ENCODE peak calls at places on chromosomes 6 and 20, in eight cellular contexts. K is retinal pigment epithelial cell; V is GF-D8; O is NCI-H1694 treated with DMSO at 0.1 percent for 48 hours; L is Panc1; D is NCI-H1417; N is fibroblast of the aortic adventitia; Z is activated CD8-positive, alpha-beta memory T cell treated with anti-CD3 and anti-CD28 coated beads for 4 hours. U is an unnamed sample.

GRCh38 chr6:52132326-52132725 is 44.9 kb upstream of the PKHD1 start:
- DNase-seq in K (no peak), N (no peak), D (no peak), V (no peak), L (no peak), O (no peak), Z (no peak), U (no peak)

GRCh38 chr20:26209171-26209941 is 512.7 kb upstream of the ZNF337 start:
- DNase-seq in K (no peak), D (no peak), O (no peak), L (no peak), N (peak), Z (no peak), V (no peak), U (no peak)

GRCh38 chr20:45322952-45323383 is 14.9 kb upstream of the MATN4 start:
- DNase-seq in Z (no peak), N (peak), K (no peak), V (peak), L (no peak), O (no peak), D (peak), U (peak)

GRCh38 chr6:41477572-41477971 is 68.6 kb upstream of the FOXP4 start:
- DNase-seq in Z (no peak), O (no peak), D (no peak), V (no peak), N (no peak), L (no peak), K (no peak), U (no peak)

GRCh38 chr6:15166121-15166520 is 79.7 kb upstream of the JARID2 start:
- DNase-seq in L (no peak), N (no peak), K (no peak), O (no peak), Z (no peak), D (no peak), V (no peak), U (no peak)

GRCh38 chr20:34560141-34560523 is 1.6 kb downstream of the MAP1LC3A start:
- DNase-seq in D (no peak), Z (no peak), K (no peak), O (no peak), V (no peak), N (no peak), L (no peak), U (no peak)

GRCh38 chr6:33672808-33673207 is 38.7 kb downstream of the UQCC2 start:
- DNase-seq in V (no peak), K (peak), D (no peak), O (no peak), N (peak), Z (no peak), L (peak), U (no peak)

GRCh38 chr20:63503524-63503923 is 4.6 kb upstream of the EEF1A2 start:
- DNase-seq in N (no peak), Z (no peak), V (no peak), D (peak), O (no peak), K (no peak), L (no peak), U (no peak)

GRCh38 chr6:42744351-42744890 is 1.5 kb downstream of the TBCC start:
- DNase-seq in O (no peak), K (no peak), D (peak), L (no peak), V (no peak), Z (no peak), N (no peak), U (no peak)

GRCh38 chr20:237479-237878 is 10.4 kb downstream of the DEFB129 start:
- DNase-seq in Z (peak), L (no peak), K (no peak), V (peak), D (no peak), O (no peak), N (no peak), U (peak)

GRCh38 chr6:107622269-107622668 is 132.4 kb downstream of the SOBP start:
- DNase-seq in Z (no peak), N (no peak), K (no peak), D (no peak), L (no peak), O (no peak), V (no peak), U (no peak)

GRCh38 chr6:34241351-34242215 is 4.9 kb downstream of the HMGA1 start:
- DNase-seq in L (no peak), D (no peak), K (no peak), Z (no peak), V (no peak), O (no peak), N (no peak), U (no peak)

GRCh38 chr6:20810732-20811111 is 276.5 kb downstream of the CDKAL1 start:
- DNase-seq in D (no peak), N (no peak), K (no peak), Z (no peak), L (no peak), O (no peak), V (no peak), U (no peak)

GRCh38 chr20:62536731-62537401 is 61.1 kb upstream of the GATA5 start:
- DNase-seq in N (no peak), D (no peak), K (no peak), O (no peak), L (no peak), Z (no peak), V (no peak), U (no peak)

GRCh38 chr6:81792826-81793225 is 40.3 kb upstream of the TENT5A start:
- DNase-seq in L (no peak), K (no peak), N (no peak), V (no peak), O (no peak), Z (no peak), D (no peak), U (no peak)

GRCh38 chr6:108966855-108967755 is 118.9 kb downstream of the ARMC2 start:
- DNase-seq in V (peak), D (peak), N (peak), Z (no peak), L (no peak), O (no peak), K (peak), U (peak)

GRCh38 chr6:72552938-72553337 is 68.9 kb upstream of the KCNQ5 start:
- DNase-seq in N (peak), D (no peak), V (no peak), L (peak), Z (no peak), K (no peak), O (no peak), U (no peak)

GRCh38 chr6:92196320-92196719 is 1223.0 kb downstream of the EPHA7 start:
- DNase-seq in N (no peak), D (no peak), Z (no peak), K (no peak), O (no peak), V (no peak), L (no peak), U (no peak)